ENCODE peak calls at places on chromosomes 16 and 17, in eight cellular contexts. One of them, this sample, is unnamed.

GRCh38 chr16:52963471-52963870 is 89.2 kb downstream of the CHD9NB start:
- DNase-seq in CD8-positive, alpha-beta T cell: no peak
- DNase-seq in heart right ventricle: no peak
- DNase-seq in prostate gland: no peak
- DNase-seq in GM12878: no peak
- DNase-seq in transverse colon: no peak
- DNase-seq in PC-3: peak; percentile 1
- DNase-seq in CD4-positive, CD25-positive, alpha-beta regulatory T cell: no peak
- DNase-seq in this sample: no peak

GRCh38 chr17:74199306-74200092 is 4.0 kb upstream of the RPL38 start:
- DNase-seq in CD8-positive, alpha-beta T cell: peak; percentile 49
- DNase-seq in heart right ventricle: peak; percentile 45
- DNase-seq in prostate gland: no peak
- DNase-seq in GM12878: no peak
- DNase-seq in transverse colon: peak; percentile 72
- DNase-seq in PC-3: peak; percentile 83
- DNase-seq in CD4-positive, CD25-positive, alpha-beta regulatory T cell: peak; percentile 47
- DNase-seq in this sample: no peak

GRCh38 chr17:2405247-2405926 is 4.5 kb upstream of the MNT start:
- DNase-seq in CD8-positive, alpha-beta T cell: no peak
- DNase-seq in heart right ventricle: no peak
- DNase-seq in prostate gland: no peak
- DNase-seq in GM12878: no peak
- DNase-seq in transverse colon: no peak
- DNase-seq in PC-3: peak; percentile 87
- DNase-seq in CD4-positive, CD25-positive, alpha-beta regulatory T cell: no peak
- DNase-seq in this sample: no peak

GRCh38 chr17:38704645-38705522 is at the start of gene MLLT6:
- DNase-seq in CD8-positive, alpha-beta T cell: peak; percentile 86
- DNase-seq in heart right ventricle: peak; percentile 87
- DNase-seq in prostate gland: peak; percentile 72
- DNase-seq in GM12878: no peak
- DNase-seq in transverse colon: peak; percentile 83
- DNase-seq in PC-3: peak; percentile 63
- DNase-seq in CD4-positive, CD25-positive, alpha-beta regulatory T cell: peak; percentile 76
- DNase-seq in this sample: no peak

GRCh38 chr16:50600582-50601283 is 52.5 kb downstream of the NKD1 start:
- DNase-seq in CD8-positive, alpha-beta T cell: no peak
- DNase-seq in heart right ventricle: no peak
- DNase-seq in prostate gland: no peak
- DNase-seq in GM12878: no peak
- DNase-seq in transverse colon: no peak
- DNase-seq in PC-3: no peak
- DNase-seq in CD4-positive, CD25-positive, alpha-beta regulatory T cell: no peak
- DNase-seq in this sample: no peak

GRCh38 chr17:58534901-58535421 is 20.5 kb upstream of the MTMR4 start:
- DNase-seq in CD8-positive, alpha-beta T cell: no peak
- DNase-seq in heart right ventricle: no peak
- DNase-seq in prostate gland: no peak
- DNase-seq in GM12878: no peak
- DNase-seq in transverse colon: no peak
- DNase-seq in PC-3: peak; percentile 53
- DNase-seq in CD4-positive, CD25-positive, alpha-beta regulatory T cell: no peak
- DNase-seq in this sample: no peak

GRCh38 chr17:81733507-81734404 is 21.7 kb downstream of the SLC25A10 start:
- DNase-seq in CD8-positive, alpha-beta T cell: no peak
- DNase-seq in heart right ventricle: peak; percentile 77
- DNase-seq in prostate gland: peak; percentile 82
- DNase-seq in GM12878: no peak
- DNase-seq in transverse colon: peak; percentile 89
- DNase-seq in PC-3: peak; percentile 96
- DNase-seq in CD4-positive, CD25-positive, alpha-beta regulatory T cell: no peak
- DNase-seq in this sample: no peak

GRCh38 chr16:67236551-67237395 is 9.8 kb downstream of the TMEM208 start:
- DNase-seq in CD8-positive, alpha-beta T cell: peak; percentile 72
- DNase-seq in heart right ventricle: no peak
- DNase-seq in prostate gland: no peak
- DNase-seq in GM12878: no peak
- DNase-seq in transverse colon: peak; percentile 41
- DNase-seq in PC-3: peak; percentile 51
- DNase-seq in CD4-positive, CD25-positive, alpha-beta regulatory T cell: peak; percentile 64
- DNase-seq in this sample: no peak

GRCh38 chr17:45852535-45853297 is 8.0 kb downstream of the SPPL2C start:
- DNase-seq in CD8-positive, alpha-beta T cell: peak; percentile 40
- DNase-seq in heart right ventricle: peak; percentile 38
- DNase-seq in prostate gland: peak; percentile 50
- DNase-seq in GM12878: no peak
- DNase-seq in transverse colon: peak; percentile 57
- DNase-seq in PC-3: peak; percentile 82
- DNase-seq in CD4-positive, CD25-positive, alpha-beta regulatory T cell: peak; percentile 23
- DNase-seq in this sample: no peak

GRCh38 chr16:68469728-68470460 is 21.6 kb upstream of the SMPD3 start:
- DNase-seq in CD8-positive, alpha-beta T cell: no peak
- DNase-seq in heart right ventricle: no peak
- DNase-seq in prostate gland: no peak
- DNase-seq in GM12878: no peak
- DNase-seq in transverse colon: no peak
- DNase-seq in PC-3: no peak
- DNase-seq in CD4-positive, CD25-positive, alpha-beta regulatory T cell: no peak
- DNase-seq in this sample: no peak

GRCh38 chr17:49779730-49780220 is 8.7 kb upstream of the KAT7 start:
- DNase-seq in CD8-positive, alpha-beta T cell: no peak
- DNase-seq in heart right ventricle: peak; percentile 42
- DNase-seq in prostate gland: no peak
- DNase-seq in GM12878: no peak
- DNase-seq in transverse colon: peak; percentile 28
- DNase-seq in PC-3: peak; percentile 83
- DNase-seq in CD4-positive, CD25-positive, alpha-beta regulatory T cell: no peak
- DNase-seq in this sample: no peak

GRCh38 chr17:64679710-64680216 is 17.7 kb upstream of the SMURF2 start:
- DNase-seq in CD8-positive, alpha-beta T cell: no peak
- DNase-seq in heart right ventricle: no peak
- DNase-seq in prostate gland: no peak
- DNase-seq in GM12878: no peak
- DNase-seq in transverse colon: no peak
- DNase-seq in PC-3: peak; percentile 99
- DNase-seq in CD4-positive, CD25-positive, alpha-beta regulatory T cell: no peak
- DNase-seq in this sample: no peak

GRCh38 chr16:70522216-70523000 is 946 bp downstream of the COG4 start:
- DNase-seq in CD8-positive, alpha-beta T cell: no peak
- DNase-seq in heart right ventricle: no peak
- DNase-seq in prostate gland: no peak
- DNase-seq in GM12878: no peak
- DNase-seq in transverse colon: no peak
- DNase-seq in PC-3: no peak
- DNase-seq in CD4-positive, CD25-positive, alpha-beta regulatory T cell: no peak
- DNase-seq in this sample: no peak

GRCh38 chr16:70493863-70494770 is 29.2 kb downstream of the COG4 start:
- DNase-seq in CD8-positive, alpha-beta T cell: no peak
- DNase-seq in heart right ventricle: no peak
- DNase-seq in prostate gland: no peak
- DNase-seq in GM12878: no peak
- DNase-seq in transverse colon: no peak
- DNase-seq in PC-3: no peak
- DNase-seq in CD4-positive, CD25-positive, alpha-beta regulatory T cell: no peak
- DNase-seq in this sample: no peak

GRCh38 chr17:41705271-41705991 is 6.7 kb upstream of the GAST start:
- DNase-seq in CD8-positive, alpha-beta T cell: no peak
- DNase-seq in heart right ventricle: no peak
- DNase-seq in prostate gland: no peak
- DNase-seq in GM12878: no peak
- DNase-seq in transverse colon: no peak
- DNase-seq in PC-3: no peak
- DNase-seq in CD4-positive, CD25-positive, alpha-beta regulatory T cell: no peak
- DNase-seq in this sample: no peak

GRCh38 chr17:46865100-46865499 is 13.7 kb downstream of the WNT9B start:
- DNase-seq in CD8-positive, alpha-beta T cell: no peak
- DNase-seq in heart right ventricle: no peak
- DNase-seq in prostate gland: no peak
- DNase-seq in GM12878: no peak
- DNase-seq in transverse colon: no peak
- DNase-seq in PC-3: no peak
- DNase-seq in CD4-positive, CD25-positive, alpha-beta regulatory T cell: no peak
- DNase-seq in this sample: no peak

GRCh38 chr17:16977932-16978331 is 6.0 kb upstream of the TNFRSF13B start:
- DNase-seq in CD8-positive, alpha-beta T cell: no peak
- DNase-seq in heart right ventricle: no peak
- DNase-seq in prostate gland: no peak
- DNase-seq in GM12878: no peak
- DNase-seq in transverse colon: no peak
- DNase-seq in PC-3: no peak
- DNase-seq in CD4-positive, CD25-positive, alpha-beta regulatory T cell: no peak
- DNase-seq in this sample: no peak

GRCh38 chr17:12990041-12990808 is 27.6 kb downstream of the ELAC2 start:
- DNase-seq in CD8-positive, alpha-beta T cell: no peak
- DNase-seq in heart right ventricle: peak; percentile 72
- DNase-seq in prostate gland: no peak
- DNase-seq in GM12878: no peak
- DNase-seq in transverse colon: no peak
- DNase-seq in PC-3: no peak
- DNase-seq in CD4-positive, CD25-positive, alpha-beta regulatory T cell: no peak
- DNase-seq in this sample: no peak

GRCh38 chr16:4239682-4240175 is 2.2 kb downstream of the SRL start:
- DNase-seq in CD8-positive, alpha-beta T cell: no peak
- DNase-seq in heart right ventricle: no peak
- DNase-seq in prostate gland: no peak
- DNase-seq in GM12878: no peak
- DNase-seq in transverse colon: no peak
- DNase-seq in PC-3: no peak
- DNase-seq in CD4-positive, CD25-positive, alpha-beta regulatory T cell: no peak
- DNase-seq in this sample: no peak

GRCh38 chr16:27633721-27634120 is 83.8 kb downstream of the KATNIP start:
- DNase-seq in CD8-positive, alpha-beta T cell: no peak
- DNase-seq in heart right ventricle: no peak
- DNase-seq in prostate gland: no peak
- DNase-seq in GM12878: no peak
- DNase-seq in transverse colon: no peak
- DNase-seq in PC-3: no peak
- DNase-seq in CD4-positive, CD25-positive, alpha-beta regulatory T cell: no peak
- DNase-seq in this sample: no peak

GRCh38 chr17:2892305-2892971 is 96.2 kb downstream of the RAP1GAP2 start:
- DNase-seq in CD8-positive, alpha-beta T cell: no peak
- DNase-seq in heart right ventricle: no peak
- DNase-seq in prostate gland: no peak
- DNase-seq in GM12878: no peak
- DNase-seq in transverse colon: peak; percentile 34
- DNase-seq in PC-3: peak; percentile 92
- DNase-seq in CD4-positive, CD25-positive, alpha-beta regulatory T cell: no peak
- DNase-seq in this sample: no peak

GRCh38 chr17:76382305-76382802 is 2.1 kb upstream of the SPHK1 start:
- DNase-seq in CD8-positive, alpha-beta T cell: no peak
- DNase-seq in heart right ventricle: no peak
- DNase-seq in prostate gland: peak; percentile 36
- DNase-seq in GM12878: no peak
- DNase-seq in transverse colon: no peak
- DNase-seq in PC-3: no peak
- DNase-seq in CD4-positive, CD25-positive, alpha-beta regulatory T cell: no peak
- DNase-seq in this sample: no peak

GRCh38 chr17:35799942-35800341 is 4.5 kb upstream of the MMP28 start:
- DNase-seq in CD8-positive, alpha-beta T cell: no peak
- DNase-seq in heart right ventricle: peak; percentile 86
- DNase-seq in prostate gland: peak; percentile 94
- DNase-seq in GM12878: no peak
- DNase-seq in transverse colon: peak; percentile 83
- DNase-seq in PC-3: peak; percentile 68
- DNase-seq in CD4-positive, CD25-positive, alpha-beta regulatory T cell: no peak
- DNase-seq in this sample: no peak

GRCh38 chr17:72952220-72952619 is 140.3 kb downstream of the SLC39A11 start:
- DNase-seq in CD8-positive, alpha-beta T cell: no peak
- DNase-seq in heart right ventricle: no peak
- DNase-seq in prostate gland: no peak
- DNase-seq in GM12878: no peak
- DNase-seq in transverse colon: no peak
- DNase-seq in PC-3: no peak
- DNase-seq in CD4-positive, CD25-positive, alpha-beta regulatory T cell: no peak
- DNase-seq in this sample: no peak

GRCh38 chr16:77298638-77299360 is 99.6 kb downstream of the SYCE1L start:
- DNase-seq in CD8-positive, alpha-beta T cell: no peak
- DNase-seq in heart right ventricle: no peak
- DNase-seq in prostate gland: no peak
- DNase-seq in GM12878: no peak
- DNase-seq in transverse colon: no peak
- DNase-seq in PC-3: peak; percentile 90
- DNase-seq in CD4-positive, CD25-positive, alpha-beta regulatory T cell: no peak
- DNase-seq in this sample: no peak

GRCh38 chr17:78357687-78358537 is 2.0 kb downstream of the SOCS3 start:
- DNase-seq in CD8-positive, alpha-beta T cell: no peak
- DNase-seq in heart right ventricle: no peak
- DNase-seq in prostate gland: no peak
- DNase-seq in GM12878: no peak
- DNase-seq in transverse colon: no peak
- DNase-seq in PC-3: no peak
- DNase-seq in CD4-positive, CD25-positive, alpha-beta regulatory T cell: no peak
- DNase-seq in this sample: no peak
- H3K4me1 ChIP-seq in CD8-positive, alpha-beta T cell: peaks cover 56% of the 10 kb centered on the region
- H3K4me1 ChIP-seq in heart right ventricle: peaks cover 52% of the 10 kb centered on the region
- H3K4me1 ChIP-seq in prostate gland: peaks cover 7% of the 10 kb centered on the region
- H3K4me1 ChIP-seq in GM12878: peaks cover 40% of the 10 kb centered on the region
- H3K4me1 ChIP-seq in transverse colon: peaks cover 59% of the 10 kb centered on the region
- H3K4me1 ChIP-seq in PC-3: peaks cover 44% of the 10 kb centered on the region
- H3K4me1 ChIP-seq in CD4-positive, CD25-positive, alpha-beta regulatory T cell: peaks cover 68% of the 10 kb centered on the region
- H3K4me1 ChIP-seq in this sample: peaks cover 82% of the 10 kb centered on the region

GRCh38 chr17:9342225-9342624 is 233.4 kb downstream of the STX8 start:
- DNase-seq in CD8-positive, alpha-beta T cell: no peak
- DNase-seq in heart right ventricle: no peak
- DNase-seq in prostate gland: no peak
- DNase-seq in GM12878: no peak
- DNase-seq in transverse colon: no peak
- DNase-seq in PC-3: no peak
- DNase-seq in CD4-positive, CD25-positive, alpha-beta regulatory T cell: no peak
- DNase-seq in this sample: no peak
- H3K4me1 ChIP-seq in CD8-positive, alpha-beta T cell: no peaks in the 10 kb centered on the region
- H3K4me1 ChIP-seq in heart right ventricle: no peaks in the 10 kb centered on the region
- H3K4me1 ChIP-seq in prostate gland: no peaks in the 10 kb centered on the region
- H3K4me1 ChIP-seq in GM12878: peaks cover 5% of the 10 kb centered on the region
- H3K4me1 ChIP-seq in transverse colon: no peaks in the 10 kb centered on the region
- H3K4me1 ChIP-seq in PC-3: no peaks in the 10 kb centered on the region
- H3K4me1 ChIP-seq in CD4-positive, CD25-positive, alpha-beta regulatory T cell: no peaks in the 10 kb centered on the region
- H3K4me1 ChIP-seq in this sample: no peaks in the 10 kb centered on the region

DNA sequence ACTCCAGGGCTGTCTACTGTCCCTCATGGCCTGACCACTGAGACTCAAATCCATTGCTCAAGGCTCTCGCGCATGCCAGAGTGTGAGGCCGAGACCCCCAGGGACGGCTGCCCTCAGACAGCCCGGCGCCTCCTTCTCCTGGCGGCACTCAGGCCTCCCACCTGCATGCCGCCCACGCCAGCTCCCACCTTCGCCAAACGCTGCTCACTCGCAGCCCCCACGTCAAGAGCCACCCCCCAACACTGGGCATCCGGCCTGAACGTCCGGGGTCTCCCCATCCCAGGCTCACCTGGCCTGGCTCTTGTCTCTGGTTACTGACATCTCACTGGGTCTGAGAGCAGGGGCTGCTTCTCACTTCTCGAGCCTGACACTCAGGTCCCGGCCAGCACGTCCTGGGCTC is 12.3 kb upstream of the CACNA1H start:
- DNase-seq in CD8-positive, alpha-beta T cell: no peak
- DNase-seq in heart right ventricle: no peak
- DNase-seq in prostate gland: no peak
- DNase-seq in GM12878: no peak
- DNase-seq in transverse colon: no peak
- DNase-seq in PC-3: no peak
- DNase-seq in CD4-positive, CD25-positive, alpha-beta regulatory T cell: no peak
- DNase-seq in this sample: no peak
- H3K4me1 ChIP-seq in CD8-positive, alpha-beta T cell: no peaks in the 10 kb centered on the region
- H3K4me1 ChIP-seq in heart right ventricle: no peaks in the 10 kb centered on the region
- H3K4me1 ChIP-seq in prostate gland: no peaks in the 10 kb centered on the region
- H3K4me1 ChIP-seq in GM12878: no peaks in the 10 kb centered on the region
- H3K4me1 ChIP-seq in transverse colon: no peaks in the 10 kb centered on the region
- H3K4me1 ChIP-seq in PC-3: no peaks in the 10 kb centered on the region
- H3K4me1 ChIP-seq in CD4-positive, CD25-positive, alpha-beta regulatory T cell: no peaks in the 10 kb centered on the region
- H3K4me1 ChIP-seq in this sample: no peaks in the 10 kb centered on the region

GRCh38 chr17:66963521-66964082 is 905 bp upstream of the CACNG4 start:
- DNase-seq in CD8-positive, alpha-beta T cell: no peak
- DNase-seq in heart right ventricle: no peak
- DNase-seq in prostate gland: no peak
- DNase-seq in GM12878: no peak
- DNase-seq in transverse colon: no peak
- DNase-seq in PC-3: no peak
- DNase-seq in CD4-positive, CD25-positive, alpha-beta regulatory T cell: no peak
- DNase-seq in this sample: no peak
- H3K4me1 ChIP-seq in CD8-positive, alpha-beta T cell: peaks cover 8% of the 10 kb centered on the region
- H3K4me1 ChIP-seq in heart right ventricle: peaks cover 13% of the 10 kb centered on the region
- H3K4me1 ChIP-seq in prostate gland: peaks cover 17% of the 10 kb centered on the region
- H3K4me1 ChIP-seq in GM12878: peaks cover 4% of the 10 kb centered on the region
- H3K4me1 ChIP-seq in transverse colon: peaks cover 23% of the 10 kb centered on the region
- H3K4me1 ChIP-seq in PC-3: peaks cover 10% of the 10 kb centered on the region
- H3K4me1 ChIP-seq in CD4-positive, CD25-positive, alpha-beta regulatory T cell: peaks cover 8% of the 10 kb centered on the region
- H3K4me1 ChIP-seq in this sample: peaks cover 17% of the 10 kb centered on the region

This sample was measured in esophagus squamous epithelium.